ENCODE peak calls at places on chromosome 14, in nine cellular contexts. M is fibroblast of mammary gland, L is uterus, Z is Calu3, T is HepG2, X is ovary, S is K562, A is tibial artery, E is HFF-Myc. I is an unnamed sample.
A peak's percentile ranks its signal among the peaks of the same experiment; 100 is the strongest.

GRCh38 chr14:33282811-33283210 is 344.1 kb downstream of the NPAS3 start:
- DNase-seq in X (no peak), S (no peak), A (no peak), Z (no peak), L (no peak), T (no peak), M (peak; percentile 41), E (no peak), I (no peak)

GRCh38 chr14:75298187-75298985 is 19.8 kb downstream of the FOS start:
- DNase-seq in Z (no peak), T (no peak), E (no peak), X (peak; percentile 91), M (peak; percentile 33), L (peak; percentile 83), A (peak; percentile 80), S (peak; percentile 17), I (peak; percentile 61)

GRCh38 chr14:74733241-74733640 is 20.3 kb downstream of the FCF1 start:
- DNase-seq in E (no peak), S (no peak), L (no peak), X (no peak), A (no peak), T (no peak), M (no peak), Z (no peak), I (no peak)

GRCh38 chr14:27371868-27372267 is 774.0 kb upstream of the NOVA1 start:
- DNase-seq in S (no peak), X (no peak), M (no peak), Z (no peak), T (no peak), A (no peak), L (no peak), E (no peak), I (no peak)

GRCh38 chr14:74478996-74479635 is 14.0 kb downstream of the NPC2 start:
- DNase-seq in A (no peak), E (no peak), X (no peak), L (no peak), T (peak; percentile 13), M (peak; percentile 44), Z (peak; percentile 19), S (no peak), I (no peak)

GRCh38 chr14:68703093-68703492 is 89.8 kb downstream of the ZFP36L1 start:
- DNase-seq in Z (peak; percentile 19), M (peak; percentile 92), X (no peak), L (peak; percentile 58), T (no peak), E (no peak), A (no peak), S (peak; percentile 25), I (no peak)

GRCh38 chr14:75824328-75824727 is 157.5 kb downstream of the TGFB3 start:
- DNase-seq in A (no peak), S (no peak), E (no peak), L (no peak), T (no peak), X (no peak), M (no peak), Z (no peak), I (no peak)

GRCh38 chr14:59897757-59898383 is 22.1 kb upstream of the LRRC9 start:
- DNase-seq in Z (peak; percentile 42), M (peak; percentile 25), S (no peak), T (peak; percentile 30), L (no peak), X (no peak), A (no peak), E (no peak), I (no peak)

GRCh38 chr14:97298331-97298730 is 501.1 kb downstream of the VRK1 start:
- DNase-seq in Z (no peak), M (no peak), X (no peak), E (no peak), A (no peak), S (peak; percentile 48), L (no peak), T (no peak), I (no peak)
- TF ChIP-seq CTCF in Z (no peak), M (no peak), X (no peak), E (no peak), A (no peak), S (peak; percentile 57), L (no peak), T (no peak), I (no peak)

GRCh38 chr14:39035336-39035735 is 67.7 kb downstream of the SEC23A start:
- DNase-seq in L (no peak), M (no peak), S (no peak), A (no peak), Z (no peak), E (no peak), T (no peak), X (no peak), I (no peak)

GRCh38 chr14:39038542-39038941 is 64.5 kb downstream of the SEC23A start:
- DNase-seq in E (no peak), X (no peak), T (no peak), M (no peak), S (no peak), A (no peak), L (no peak), Z (no peak), I (no peak)

GRCh38 chr14:39033371-39033770 is 69.7 kb downstream of the SEC23A start:
- DNase-seq in M (no peak), E (no peak), A (no peak), Z (no peak), T (no peak), X (no peak), L (no peak), S (no peak), I (no peak)

GRCh38 chr14:39036760-39037159 is 66.3 kb downstream of the SEC23A start:
- DNase-seq in A (no peak), X (no peak), M (no peak), T (no peak), Z (no peak), E (no peak), S (no peak), L (no peak), I (no peak)

DNA sequence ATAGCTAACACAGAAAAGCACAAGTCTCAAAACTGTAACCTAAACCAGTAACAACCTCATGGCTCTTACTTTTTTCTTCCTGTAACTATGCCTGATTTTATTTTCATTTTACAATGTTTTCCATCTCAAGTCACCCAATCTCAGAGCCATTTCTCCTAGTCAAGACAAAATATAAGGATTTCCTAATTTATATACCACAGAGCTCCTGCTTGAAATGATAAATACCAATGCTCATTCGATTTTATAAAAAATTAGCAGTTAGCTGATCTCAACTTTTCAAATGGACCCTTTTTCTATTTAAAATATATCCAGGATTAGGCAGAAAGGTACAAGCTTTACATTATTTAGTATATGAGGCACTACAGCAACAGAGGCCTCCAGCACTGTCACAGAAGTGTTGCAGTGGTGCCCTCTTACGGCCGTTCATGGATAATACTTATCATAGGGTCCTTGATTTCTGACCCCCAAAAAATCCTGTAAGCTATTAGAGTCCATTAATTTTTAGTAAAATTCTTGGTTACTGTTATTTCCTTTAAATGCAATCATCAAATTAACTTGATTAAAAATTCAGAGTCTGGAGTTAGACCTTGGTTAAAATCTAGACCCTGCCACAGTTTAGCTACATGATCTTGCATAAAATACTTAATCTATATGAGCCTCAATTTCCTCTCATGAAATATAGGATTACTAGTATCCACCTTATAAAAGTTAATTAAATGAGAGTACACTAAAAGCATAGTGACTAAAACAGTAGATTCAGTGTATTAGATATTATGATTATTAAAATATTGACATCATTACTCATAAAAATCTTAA is 68.3 kb downstream of the SEC23A start:
- DNase-seq in E (no peak), S (peak; percentile 6), L (no peak), M (no peak), Z (no peak), X (no peak), A (no peak), T (peak; percentile 66), I (no peak)
- TF ChIP-seq CTCF in E (no peak), S (peak; percentile 24), L (no peak), M (peak; percentile 36), Z (no peak), X (no peak), A (no peak), T (peak; percentile 75), I (no peak)

GRCh38 chr14:64763801-64764511 is 59.7 kb downstream of the PLEKHG3 start:
- DNase-seq in A (peak; percentile 77), L (peak; percentile 49), Z (peak; percentile 23), M (no peak), E (no peak), T (no peak), X (peak; percentile 44), S (no peak), I (no peak)

GRCh38 chr14:64761441-64762043 is 57.3 kb downstream of the PLEKHG3 start:
- DNase-seq in T (no peak), M (peak; percentile 31), Z (peak; percentile 33), A (peak; percentile 73), S (no peak), E (no peak), L (peak; percentile 45), X (peak; percentile 54), I (no peak)

GRCh38 chr14:64760916-64761315 is 56.7 kb downstream of the PLEKHG3 start:
- DNase-seq in S (no peak), T (no peak), M (no peak), A (no peak), L (peak; percentile 22), Z (no peak), X (peak; percentile 8), E (no peak), I (no peak)

GRCh38 chr14:64763089-64763782 is 59.0 kb downstream of the PLEKHG3 start:
- DNase-seq in S (no peak), M (no peak), A (no peak), Z (no peak), L (no peak), E (no peak), X (no peak), T (no peak), I (no peak)

DNA sequence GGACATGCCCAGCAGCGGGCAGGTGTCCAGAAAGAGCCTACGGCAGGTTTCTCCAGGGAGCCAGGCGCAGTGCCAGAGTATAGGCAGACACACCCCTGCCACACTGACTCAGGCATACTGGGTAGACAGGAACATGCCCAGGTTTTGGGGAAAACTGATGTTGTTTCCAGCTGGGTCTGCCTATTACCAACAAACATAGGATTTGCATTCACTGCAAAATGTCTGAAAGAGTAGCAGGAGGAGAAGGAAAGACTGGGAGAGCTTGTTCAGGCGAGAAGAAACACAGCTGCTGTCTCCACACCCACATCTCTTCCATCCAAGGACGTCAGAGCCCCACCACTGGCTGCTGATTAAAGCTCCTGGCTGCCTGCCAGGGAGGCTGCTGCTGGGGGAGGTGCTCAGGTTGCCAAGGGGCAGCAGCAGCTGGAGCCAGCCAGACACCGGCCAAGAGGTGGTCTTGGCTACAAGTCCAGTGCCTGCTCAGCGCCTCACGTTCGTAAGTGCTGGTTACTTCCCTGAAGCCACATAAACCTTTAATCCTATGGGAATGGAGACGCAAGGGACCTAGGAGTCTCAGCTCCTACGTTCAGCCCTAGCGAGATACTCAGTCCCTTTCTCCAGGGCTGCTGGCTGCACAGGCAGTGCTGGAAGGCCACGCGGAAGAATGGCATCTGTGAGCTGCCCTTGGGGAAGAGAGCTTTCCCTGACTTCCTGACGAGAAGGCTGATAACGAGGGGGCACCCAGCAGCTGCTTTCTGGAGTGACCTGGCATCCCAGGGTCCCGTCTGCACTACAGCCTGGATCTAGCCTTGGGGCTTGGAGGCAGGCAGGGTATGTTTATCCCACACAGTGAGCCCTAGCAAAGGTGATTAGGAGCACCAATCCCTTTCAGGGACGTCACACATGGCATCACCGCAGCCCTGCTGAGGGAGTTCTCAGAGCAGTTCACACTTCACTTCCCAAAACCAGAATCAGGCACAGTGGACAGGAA is 58.1 kb downstream of the PLEKHG3 start:
- DNase-seq in L (peak; percentile 90), A (peak; percentile 94), S (peak; percentile 72), E (peak; percentile 77), X (peak; percentile 97), T (peak; percentile 35), Z (peak; percentile 75), M (peak; percentile 86), I (peak; percentile 71)
- TF ChIP-seq CTCF in L (no peak), A (no peak), S (no peak), E (no peak), X (no peak), T (no peak), Z (no peak), M (no peak), I (no peak)

GRCh38 chr14:53001787-53002378 is 51.0 kb upstream of the FERMT2 start:
- DNase-seq in L (no peak), X (no peak), E (no peak), A (no peak), S (no peak), Z (no peak), M (no peak), T (peak; percentile 24), I (no peak)

GRCh38 chr14:53006931-53007330 is 56.1 kb upstream of the FERMT2 start:
- DNase-seq in Z (no peak), X (no peak), T (no peak), L (no peak), M (no peak), E (no peak), A (no peak), S (no peak), I (no peak)

GRCh38 chr14:53004976-53005375 is 54.1 kb upstream of the FERMT2 start:
- DNase-seq in A (no peak), L (no peak), T (no peak), Z (no peak), X (no peak), E (no peak), S (no peak), M (peak; percentile 42), I (no peak)

GRCh38 chr14:53002576-53002975 is 51.7 kb upstream of the FERMT2 start:
- DNase-seq in S (peak; percentile 46), T (peak; percentile 13), X (no peak), E (no peak), M (peak; percentile 11), A (no peak), L (no peak), Z (no peak), I (no peak)

GRCh38 chr14:53003776-53004175 is 52.9 kb upstream of the FERMT2 start:
- DNase-seq in A (no peak), M (no peak), T (no peak), S (no peak), E (no peak), X (no peak), L (no peak), Z (no peak), I (no peak)
- TF ChIP-seq CTCF in A (no peak), M (no peak), T (no peak), S (no peak), E (no peak), X (no peak), L (no peak), Z (no peak), I (no peak)

I was measured in mesothelial cell of epicardium.